ENCODE peak calls at places on chromosomes 11 and 22, in seven cellular contexts. One of them, this sample, is unnamed.

GRCh38 chr11:130808541-130808940 is 107.7 kb downstream of the SNX19 start:
- DNase-seq in mesendoderm: no peak
- DNase-seq in H9: no peak
- DNase-seq in H1: no peak
- DNase-seq in neuronal stem cell: no peak
- DNase-seq in IMR-90: no peak
- DNase-seq in trophoblast cell: no peak
- DNase-seq in this sample: no peak

GRCh38 chr11:12088531-12088930 is 21.9 kb upstream of the MICAL2 start:
- DNase-seq in neuronal stem cell: no peak
- DNase-seq in trophoblast cell: no peak
- DNase-seq in mesendoderm: no peak
- DNase-seq in IMR-90: no peak
- DNase-seq in H1: no peak
- DNase-seq in H9: no peak
- DNase-seq in this sample: no peak

GRCh38 chr11:26839911-26840705 is 118.2 kb upstream of the SLC5A12 start:
- DNase-seq in trophoblast cell: no peak
- DNase-seq in H1: no peak
- DNase-seq in neuronal stem cell: no peak
- DNase-seq in H9: no peak
- DNase-seq in mesendoderm: no peak
- DNase-seq in IMR-90: no peak
- DNase-seq in this sample: no peak

GRCh38 chr11:114179234-114179941 is 116.8 kb upstream of the NNMT start:
- DNase-seq in H9: no peak
- DNase-seq in IMR-90: no peak
- DNase-seq in neuronal stem cell: no peak
- DNase-seq in H1: no peak
- DNase-seq in mesendoderm: no peak
- DNase-seq in trophoblast cell: no peak
- DNase-seq in this sample: peak

GRCh38 chr11:7422544-7423331 is 62.6 kb upstream of the OLFML1 start:
- DNase-seq in trophoblast cell: no peak
- DNase-seq in H9: no peak
- DNase-seq in neuronal stem cell: no peak
- DNase-seq in H1: no peak
- DNase-seq in mesendoderm: no peak
- DNase-seq in IMR-90: no peak
- DNase-seq in this sample: no peak

GRCh38 chr11:77083553-77084245 is 16.9 kb downstream of the CAPN5 start:
- DNase-seq in H9: no peak
- DNase-seq in mesendoderm: no peak
- DNase-seq in neuronal stem cell: no peak
- DNase-seq in trophoblast cell: no peak
- DNase-seq in H1: no peak
- DNase-seq in IMR-90: no peak
- DNase-seq in this sample: no peak

GRCh38 chr11:99370557-99371200 is 349.9 kb downstream of the CNTN5 start:
- DNase-seq in neuronal stem cell: peak
- DNase-seq in trophoblast cell: peak
- DNase-seq in mesendoderm: peak
- DNase-seq in H9: peak
- DNase-seq in H1: no peak
- DNase-seq in IMR-90: peak
- DNase-seq in this sample: peak

GRCh38 chr11:57649826-57650738 is at the start of gene YPEL4:
- DNase-seq in IMR-90: peak
- DNase-seq in neuronal stem cell: no peak
- DNase-seq in trophoblast cell: peak
- DNase-seq in H1: no peak
- DNase-seq in H9: peak
- DNase-seq in mesendoderm: peak
- DNase-seq in this sample: peak

GRCh38 chr11:68506908-68507307 is 46.4 kb downstream of the PPP6R3 start:
- DNase-seq in trophoblast cell: no peak
- DNase-seq in neuronal stem cell: no peak
- DNase-seq in IMR-90: no peak
- DNase-seq in mesendoderm: peak
- DNase-seq in H9: no peak
- DNase-seq in H1: no peak
- DNase-seq in this sample: no peak

GRCh38 chr11:47507016-47507631 is 45.8 kb downstream of the CELF1 start:
- DNase-seq in H9: no peak
- DNase-seq in IMR-90: no peak
- DNase-seq in H1: no peak
- DNase-seq in mesendoderm: no peak
- DNase-seq in neuronal stem cell: no peak
- DNase-seq in trophoblast cell: no peak
- DNase-seq in this sample: no peak

GRCh38 chr11:124405611-124406010 is 6.8 kb upstream of the OR8B3 start:
- DNase-seq in H9: no peak
- DNase-seq in neuronal stem cell: no peak
- DNase-seq in trophoblast cell: no peak
- DNase-seq in mesendoderm: no peak
- DNase-seq in IMR-90: peak
- DNase-seq in H1: no peak
- DNase-seq in this sample: peak

GRCh38 chr11:20444537-20444936 is 57.0 kb downstream of the PRMT3 start:
- DNase-seq in trophoblast cell: no peak
- DNase-seq in IMR-90: no peak
- DNase-seq in H1: no peak
- DNase-seq in neuronal stem cell: no peak
- DNase-seq in mesendoderm: no peak
- DNase-seq in H9: no peak
- DNase-seq in this sample: no peak

GRCh38 chr11:38345286-38345685 is 1747.2 kb upstream of the RAG2 start:
- DNase-seq in H9: no peak
- DNase-seq in neuronal stem cell: no peak
- DNase-seq in mesendoderm: no peak
- DNase-seq in IMR-90: no peak
- DNase-seq in H1: no peak
- DNase-seq in trophoblast cell: peak
- DNase-seq in this sample: no peak

GRCh38 chr11:9774591-9775392 is 110.9 kb downstream of the SWAP70 start:
- DNase-seq in IMR-90: peak
- DNase-seq in neuronal stem cell: no peak
- DNase-seq in H1: no peak
- DNase-seq in trophoblast cell: peak
- DNase-seq in H9: no peak
- DNase-seq in mesendoderm: peak
- DNase-seq in this sample: peak

GRCh38 chr22:38725900-38726655 is 20.3 kb downstream of the GTPBP1 start:
- DNase-seq in IMR-90: no peak
- DNase-seq in H9: no peak
- DNase-seq in neuronal stem cell: no peak
- DNase-seq in mesendoderm: no peak
- DNase-seq in H1: no peak
- DNase-seq in trophoblast cell: no peak
- DNase-seq in this sample: no peak

GRCh38 chr11:71256080-71256479 is 3.7 kb upstream of the SHANK2 start:
- DNase-seq in H1: no peak
- DNase-seq in trophoblast cell: peak
- DNase-seq in neuronal stem cell: no peak
- DNase-seq in H9: peak
- DNase-seq in IMR-90: no peak
- DNase-seq in mesendoderm: peak
- DNase-seq in this sample: no peak

GRCh38 chr11:73192272-73192671 is 25.8 kb upstream of the P2RY2 start:
- DNase-seq in IMR-90: no peak
- DNase-seq in trophoblast cell: peak
- DNase-seq in mesendoderm: no peak
- DNase-seq in neuronal stem cell: no peak
- DNase-seq in H1: no peak
- DNase-seq in H9: no peak
- DNase-seq in this sample: no peak

GRCh38 chr11:68315581-68315920 is 3.2 kb downstream of the LRP5 start:
- DNase-seq in IMR-90: no peak
- DNase-seq in mesendoderm: no peak
- DNase-seq in H9: no peak
- DNase-seq in trophoblast cell: peak
- DNase-seq in neuronal stem cell: no peak
- DNase-seq in H1: no peak
- DNase-seq in this sample: no peak

GRCh38 chr11:635945-636510 is 1.0 kb upstream of the DRD4 start:
- DNase-seq in H1: no peak
- DNase-seq in mesendoderm: no peak
- DNase-seq in IMR-90: no peak
- DNase-seq in neuronal stem cell: no peak
- DNase-seq in trophoblast cell: no peak
- DNase-seq in H9: no peak
- DNase-seq in this sample: no peak
- H2BK5ac ChIP-seq in H1: no peak
- H2BK5ac ChIP-seq in mesendoderm: no peak
- H2BK5ac ChIP-seq in IMR-90: no peak
- H2BK5ac ChIP-seq in neuronal stem cell: peak
- H2BK5ac ChIP-seq in trophoblast cell: no peak
- H2BK5ac ChIP-seq in H9: no peak
- H2BK5ac ChIP-seq in this sample: no peak

DNA sequence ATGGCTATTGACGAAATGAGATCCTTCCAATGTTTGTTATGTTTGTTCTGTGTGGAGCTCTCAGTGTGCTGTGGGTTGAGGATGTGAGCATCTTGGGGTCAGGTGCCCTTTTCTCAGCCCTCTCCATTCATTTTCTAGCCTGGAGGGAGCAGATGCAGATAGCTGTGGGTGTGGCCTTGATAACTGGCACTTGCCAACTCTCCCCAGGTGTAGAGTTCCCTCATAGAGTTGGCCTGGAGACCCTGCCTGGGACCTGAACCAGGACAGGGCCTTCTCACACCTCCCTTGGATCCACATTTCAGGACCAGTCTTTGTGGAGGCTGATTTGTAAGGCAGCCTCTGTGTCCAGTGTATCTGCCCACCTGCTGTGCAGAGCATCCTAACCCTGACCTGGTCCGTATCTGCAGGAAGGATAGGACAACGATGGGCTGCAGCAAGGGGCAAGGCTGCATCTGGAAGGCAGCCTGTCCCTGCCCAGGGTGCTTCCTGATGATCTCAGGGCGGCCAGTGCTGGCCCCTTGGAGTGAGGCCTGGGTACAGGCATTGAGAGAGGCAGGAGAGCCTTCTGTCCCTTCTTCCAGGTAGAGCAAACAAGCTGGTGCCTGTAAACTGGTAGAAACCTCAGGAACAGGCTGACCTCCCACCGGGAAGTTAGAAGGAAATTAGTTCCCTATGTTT is 245.9 kb downstream of the TBC1D22A start:
- DNase-seq in H9: no peak
- DNase-seq in H1: no peak
- DNase-seq in mesendoderm: no peak
- DNase-seq in IMR-90: no peak
- DNase-seq in neuronal stem cell: no peak
- DNase-seq in trophoblast cell: no peak
- DNase-seq in this sample: no peak
- H2BK5ac ChIP-seq in H9: no peak
- H2BK5ac ChIP-seq in H1: no peak
- H2BK5ac ChIP-seq in mesendoderm: no peak
- H2BK5ac ChIP-seq in IMR-90: no peak
- H2BK5ac ChIP-seq in neuronal stem cell: no peak
- H2BK5ac ChIP-seq in trophoblast cell: no peak
- H2BK5ac ChIP-seq in this sample: no peak

GRCh38 chr11:116544721-116545120 is 228.1 kb downstream of the BUD13 start:
- DNase-seq in H1: no peak
- DNase-seq in trophoblast cell: no peak
- DNase-seq in IMR-90: no peak
- DNase-seq in neuronal stem cell: no peak
- DNase-seq in mesendoderm: no peak
- DNase-seq in H9: no peak
- DNase-seq in this sample: no peak

GRCh38 chr11:116547571-116547970 is 225.2 kb downstream of the BUD13 start:
- DNase-seq in neuronal stem cell: no peak
- DNase-seq in IMR-90: no peak
- DNase-seq in H9: no peak
- DNase-seq in mesendoderm: no peak
- DNase-seq in trophoblast cell: no peak
- DNase-seq in H1: no peak
- DNase-seq in this sample: no peak

GRCh38 chr11:116543099-116543498 is 229.7 kb downstream of the BUD13 start:
- DNase-seq in IMR-90: no peak
- DNase-seq in neuronal stem cell: no peak
- DNase-seq in trophoblast cell: no peak
- DNase-seq in H1: no peak
- DNase-seq in H9: no peak
- DNase-seq in mesendoderm: no peak
- DNase-seq in this sample: no peak

GRCh38 chr11:116545912-116546311 is 226.9 kb downstream of the BUD13 start:
- DNase-seq in IMR-90: no peak
- DNase-seq in H1: no peak
- DNase-seq in H9: no peak
- DNase-seq in trophoblast cell: no peak
- DNase-seq in mesendoderm: no peak
- DNase-seq in neuronal stem cell: no peak
- DNase-seq in this sample: no peak

DNA sequence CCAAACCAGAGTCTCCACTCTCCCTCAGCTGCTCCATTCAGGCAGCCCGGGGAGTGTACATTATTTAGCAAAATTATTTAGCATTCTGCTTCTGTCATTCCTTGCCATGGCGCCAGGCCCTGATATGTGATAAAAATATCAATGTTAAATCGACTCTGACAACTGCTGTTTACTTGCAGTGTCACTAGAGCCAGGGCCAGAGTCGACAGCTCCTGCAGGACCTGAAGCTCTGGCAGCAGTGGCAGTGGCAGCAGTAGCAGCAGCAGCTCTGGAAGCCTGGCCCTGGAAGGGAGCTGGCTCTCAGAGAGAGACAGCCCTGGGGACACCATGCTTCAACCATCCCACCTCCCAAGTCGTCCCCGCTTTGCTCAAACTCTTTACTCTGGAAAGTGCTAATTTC is 224.5 kb downstream of the BUD13 start:
- DNase-seq in H9: no peak
- DNase-seq in IMR-90: no peak
- DNase-seq in mesendoderm: no peak
- DNase-seq in trophoblast cell: no peak
- DNase-seq in neuronal stem cell: no peak
- DNase-seq in H1: no peak
- DNase-seq in this sample: no peak
- H2BK5ac ChIP-seq in H9: no peak
- H2BK5ac ChIP-seq in IMR-90: no peak
- H2BK5ac ChIP-seq in mesendoderm: no peak
- H2BK5ac ChIP-seq in trophoblast cell: no peak
- H2BK5ac ChIP-seq in neuronal stem cell: no peak
- H2BK5ac ChIP-seq in H1: no peak
- H2BK5ac ChIP-seq in this sample: no peak

DNA sequence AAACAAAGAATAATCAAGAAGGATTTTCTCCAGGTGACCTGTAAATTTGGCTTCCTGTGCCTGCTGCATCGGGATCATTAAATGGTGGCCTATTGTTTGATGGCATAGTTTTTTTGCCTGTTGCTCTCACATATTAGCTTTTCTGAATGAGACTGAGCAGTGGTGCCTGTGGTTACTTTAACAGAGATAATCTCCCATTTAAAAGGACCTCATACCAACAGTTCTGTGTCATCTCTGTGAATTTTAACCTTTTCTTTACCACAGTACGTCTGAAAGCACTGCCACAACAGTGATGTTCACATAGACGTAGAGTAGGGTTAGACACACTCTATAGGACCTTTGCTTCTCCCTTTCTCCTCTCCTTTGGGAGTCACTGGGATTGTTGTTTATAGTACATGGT is 22.9 kb upstream of the RCE1 start:
- DNase-seq in H9: no peak
- DNase-seq in mesendoderm: no peak
- DNase-seq in neuronal stem cell: no peak
- DNase-seq in H1: no peak
- DNase-seq in trophoblast cell: no peak
- DNase-seq in IMR-90: no peak
- DNase-seq in this sample: no peak
- H2BK5ac ChIP-seq in H9: no peak
- H2BK5ac ChIP-seq in mesendoderm: no peak
- H2BK5ac ChIP-seq in neuronal stem cell: no peak
- H2BK5ac ChIP-seq in H1: no peak
- H2BK5ac ChIP-seq in trophoblast cell: no peak
- H2BK5ac ChIP-seq in IMR-90: no peak
- H2BK5ac ChIP-seq in this sample: no peak

This sample was measured in mesenchymal stem cell.